ENCODE peak calls at places on chromosomes 13 and 19, in nine cellular contexts. K is astrocyte of the spinal cord; P is spleen; O is progenitor cell of endocrine pancreas; S is body of pancreas; Q is CD4-positive, alpha-beta T cell; W is cardiac fibroblast; A is HCT116; N is fibroblast of pulmonary artery. B is an unnamed sample.

GRCh38 chr13:98521461-98521860 is 55.4 kb downstream of the STK24 start:
- DNase-seq in K (no peak), Q (no peak), N (no peak), P (no peak), S (no peak), O (no peak), W (no peak), A (no peak), B (no peak)

GRCh38 chr13:23488442-23488841 is 54.9 kb upstream of the SACS start:
- DNase-seq in N (peak), Q (no peak), A (no peak), W (peak), P (no peak), S (no peak), O (no peak), K (peak), B (no peak)

GRCh38 chr13:44022196-44022595 is 142.5 kb downstream of the LACC1 start:
- DNase-seq in S (no peak), N (no peak), W (no peak), P (no peak), A (no peak), O (no peak), K (no peak), Q (no peak), B (no peak)

GRCh38 chr13:99308481-99309087 is 1.4 kb upstream of the GPR183 start:
- DNase-seq in N (peak), O (no peak), Q (no peak), K (peak), W (peak), A (no peak), P (no peak), S (no peak), B (peak)

GRCh38 chr19:23273594-23274412 is 23.6 kb upstream of the ZNF724 start:
- DNase-seq in P (peak), W (peak), O (peak), Q (peak), N (peak), A (peak), K (peak), S (peak), B (peak)

GRCh38 chr13:79194272-79194671 is 211.8 kb downstream of the RBM26 start:
- DNase-seq in A (no peak), Q (no peak), N (no peak), O (no peak), S (no peak), W (no peak), K (no peak), P (no peak), B (no peak)

GRCh38 chr13:36973621-36974268 is 25.4 kb downstream of the ALG5 start:
- DNase-seq in A (no peak), P (no peak), S (no peak), Q (no peak), W (no peak), O (no peak), N (no peak), K (no peak), B (no peak)

GRCh38 chr13:43878897-43879322 is 630 bp downstream of the CCDC122 start:
- DNase-seq in N (peak), A (no peak), W (peak), Q (peak), O (no peak), K (peak), P (peak), S (peak), B (peak)

GRCh38 chr13:108214511-108215383 is 589 bp downstream of the LIG4 start:
- DNase-seq in K (no peak), O (no peak), S (peak), A (no peak), Q (no peak), N (no peak), P (peak), W (no peak), B (no peak)

GRCh38 chr13:100542546-100543156 is 45.9 kb downstream of the GGACT start:
- DNase-seq in Q (no peak), O (no peak), A (no peak), S (no peak), K (peak), N (peak), W (peak), P (no peak), B (peak)

GRCh38 chr19:23520441-23520840 is 125.2 kb upstream of the ZNF91 start:
- DNase-seq in P (no peak), Q (no peak), A (no peak), N (no peak), W (no peak), S (no peak), K (no peak), O (no peak), B (no peak)

GRCh38 chr19:33684550-33685303 is 63.0 kb downstream of the CHST8 start:
- DNase-seq in W (peak), O (no peak), N (no peak), Q (no peak), P (peak), S (peak), A (no peak), K (no peak), B (no peak)

GRCh38 chr13:30819136-30819875 is 84.0 kb downstream of the ALOX5AP start:
- DNase-seq in W (no peak), O (no peak), S (no peak), A (no peak), P (no peak), Q (no peak), K (no peak), N (no peak), B (peak)

GRCh38 chr19:33797821-33798633 is 1.4 kb downstream of the KCTD15 start:
- DNase-seq in P (no peak), A (no peak), W (peak), S (peak), N (peak), K (peak), O (no peak), Q (no peak), B (no peak)

GRCh38 chr13:65744761-65745160 is 1485.4 kb downstream of the PCDH9 start:
- DNase-seq in S (no peak), P (no peak), O (no peak), W (peak), K (peak), A (no peak), N (peak), Q (no peak), B (peak)

GRCh38 chr19:52962394-52963228 is at the start of gene ZNF816:
- DNase-seq in A (peak), S (peak), Q (peak), P (peak), K (peak), N (peak), W (peak), O (peak), B (peak)

GRCh38 chr13:106284358-106284757 is 251.1 kb downstream of the EFNB2 start:
- DNase-seq in W (peak), O (no peak), Q (no peak), A (no peak), N (peak), S (no peak), K (no peak), P (no peak), B (no peak)

GRCh38 chr13:107020393-107020792 is 452.5 kb upstream of the ARGLU1 start:
- DNase-seq in K (no peak), S (no peak), Q (no peak), A (no peak), W (no peak), P (no peak), O (no peak), N (no peak), B (no peak)

GRCh38 chr13:33435207-33435606 is 149.7 kb upstream of the STARD13 start:
- DNase-seq in N (no peak), P (no peak), O (no peak), W (no peak), A (no peak), K (no peak), Q (no peak), S (no peak), B (no peak)

GRCh38 chr13:107866666-107867623 is 348.4 kb downstream of the LIG4 start:
- DNase-seq in N (peak), W (peak), A (no peak), S (peak), O (peak), Q (no peak), K (peak), P (no peak), B (peak)

GRCh38 chr19:49877879-49878743 is 609 bp downstream of the TBC1D17 start:
- DNase-seq in O (peak), A (peak), W (peak), S (peak), Q (peak), P (peak), K (peak), N (peak), B (peak)

GRCh38 chr13:109684836-109685602 is 101.4 kb downstream of the IRS2 start:
- DNase-seq in K (no peak), S (peak), P (no peak), W (peak), Q (no peak), A (no peak), N (peak), O (no peak), B (no peak)

GRCh38 chr13:42574011-42574410 is at the start of gene TNFSF11:
- DNase-seq in O (no peak), S (no peak), P (no peak), Q (no peak), K (no peak), N (no peak), A (no peak), W (no peak), B (no peak)

GRCh38 chr19:485583-486236 is 10.6 kb upstream of the MADCAM1 start:
- DNase-seq in A (no peak), Q (no peak), N (no peak), K (peak), S (peak), O (no peak), W (peak), P (no peak), B (peak)

GRCh38 chr13:75321084-75321483 is 160.9 kb downstream of the TBC1D4 start:
- DNase-seq in N (no peak), S (no peak), Q (no peak), A (no peak), P (no peak), O (no peak), K (no peak), W (no peak), B (no peak)

GRCh38 chr13:99722931-99723330 is 221.7 kb downstream of the TM9SF2 start:
- DNase-seq in A (no peak), W (no peak), Q (no peak), N (no peak), K (no peak), S (peak), P (no peak), O (no peak), B (no peak)

GRCh38 chr19:589693-590395 is at the start of gene HCN2:
- DNase-seq in N (no peak), S (no peak), P (no peak), Q (no peak), O (no peak), A (no peak), W (no peak), K (no peak), B (no peak)

GRCh38 chr13:78131811-78132210 is 213.2 kb upstream of the EDNRB start:
- DNase-seq in S (no peak), N (peak), W (peak), O (no peak), A (no peak), K (no peak), P (no peak), Q (no peak), B (peak)

GRCh38 chr13:28451482-28452217 is 43.3 kb downstream of the FLT1 start:
- DNase-seq in O (no peak), A (no peak), W (no peak), N (peak), Q (no peak), K (no peak), S (no peak), P (no peak), B (peak)

GRCh38 chr13:60654405-60654804 is 257.4 kb downstream of the TDRD3 start:
- DNase-seq in O (no peak), A (no peak), N (peak), P (no peak), W (peak), K (peak), Q (no peak), S (peak), B (peak)

GRCh38 chr13:54184576-54184975 is 1156.0 kb downstream of the OLFM4 start:
- DNase-seq in W (no peak), A (no peak), Q (no peak), P (no peak), K (no peak), O (no peak), N (no peak), S (no peak), B (no peak)

GRCh38 chr19:45757696-45758095 is 11.4 kb downstream of the SIX5 start:
- DNase-seq in Q (no peak), O (no peak), A (no peak), N (no peak), P (no peak), K (no peak), S (no peak), W (no peak), B (no peak)

GRCh38 chr19:45752639-45753038 is 16.4 kb downstream of the SIX5 start:
- DNase-seq in S (no peak), N (no peak), A (no peak), O (no peak), K (no peak), W (peak), P (no peak), Q (no peak), B (no peak)

GRCh38 chr19:45758921-45759320 is 10.1 kb downstream of the SIX5 start:
- DNase-seq in O (no peak), A (no peak), N (no peak), K (no peak), W (no peak), Q (no peak), S (no peak), P (no peak), B (no peak)

GRCh38 chr19:45754323-45754722 is 14.7 kb downstream of the SIX5 start:
- DNase-seq in Q (no peak), S (no peak), P (no peak), K (no peak), W (no peak), A (no peak), N (no peak), O (no peak), B (no peak)

DNA sequence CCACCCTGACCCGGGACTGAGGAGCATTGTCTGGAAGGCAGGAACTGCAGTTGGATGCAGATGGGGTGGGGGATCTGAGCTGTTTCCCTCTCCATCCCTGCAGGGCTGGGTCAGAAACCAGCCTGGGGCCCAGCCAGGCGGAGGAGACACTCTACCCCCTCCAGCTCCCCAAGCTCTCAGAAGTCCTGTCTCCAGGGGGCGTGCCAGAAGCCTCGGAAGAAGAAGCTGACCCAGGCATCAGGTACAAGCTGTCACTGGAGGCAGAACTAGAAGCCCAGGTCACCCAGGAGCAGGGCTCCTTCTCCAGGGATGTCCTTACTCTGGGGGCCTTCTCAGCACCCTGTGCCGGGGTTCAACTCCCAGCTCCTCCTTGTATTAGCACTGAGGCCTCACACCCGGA is 15.5 kb downstream of the SIX5 start:
- DNase-seq in N (no peak), K (no peak), P (no peak), O (no peak), S (peak), A (no peak), Q (no peak), W (no peak), B (no peak)
- TF ChIP-seq CTCF in N (no peak), K (no peak), P (no peak), O (no peak), S (no peak), A (no peak), Q (no peak), W (no peak), B (peak)

GRCh38 chr13:46010148-46010547 is 42.4 kb downstream of the ZC3H13 start:
- DNase-seq in P (no peak), W (peak), N (peak), S (no peak), O (no peak), K (peak), A (no peak), Q (no peak), B (peak)
- TF ChIP-seq CTCF in P (no peak), W (peak), N (peak), S (no peak), O (peak), K (peak), A (no peak), Q (no peak), B (peak)

GRCh38 chr19:47023448-47023794 is 3.8 kb downstream of the NPAS1 start:
- DNase-seq in A (no peak), K (no peak), W (no peak), O (no peak), Q (no peak), P (no peak), S (no peak), N (no peak), B (no peak)

GRCh38 chr19:47021536-47022139 is 2.0 kb downstream of the NPAS1 start:
- DNase-seq in P (peak), N (no peak), Q (no peak), K (no peak), O (no peak), A (no peak), S (no peak), W (no peak), B (no peak)

GRCh38 chr19:47024502-47024901 is 4.9 kb downstream of the NPAS1 start:
- DNase-seq in N (no peak), K (no peak), S (no peak), Q (no peak), O (no peak), P (no peak), A (no peak), W (no peak), B (no peak)

GRCh38 chr19:47022140-47022536 is 2.5 kb downstream of the NPAS1 start:
- DNase-seq in Q (no peak), A (no peak), W (no peak), O (no peak), S (no peak), P (no peak), K (no peak), N (no peak), B (no peak)

GRCh38 chr19:47022541-47023447 is 3.2 kb downstream of the NPAS1 start:
- DNase-seq in K (no peak), P (peak), S (no peak), W (no peak), N (no peak), Q (no peak), O (no peak), A (no peak), B (no peak)
- TF ChIP-seq CTCF in K (no peak), P (no peak), S (no peak), W (no peak), N (no peak), Q (no peak), O (no peak), A (no peak), B (no peak)

GRCh38 chr13:53042897-53043296 is 14.3 kb downstream of the OLFM4 start:
- DNase-seq in Q (no peak), O (no peak), S (no peak), A (no peak), K (no peak), N (no peak), W (no peak), P (no peak), B (no peak)
- TF ChIP-seq CTCF in Q (no peak), O (no peak), S (no peak), A (no peak), K (no peak), N (no peak), W (no peak), P (no peak), B (no peak)

GRCh38 chr19:13573268-13573667 is 67.0 kb upstream of the CACNA1A start:
- DNase-seq in O (no peak), A (no peak), W (no peak), Q (no peak), S (no peak), P (no peak), K (no peak), N (no peak), B (no peak)
- TF ChIP-seq CTCF in O (no peak), A (no peak), W (no peak), Q (no peak), S (no peak), P (no peak), K (no peak), N (no peak), B (no peak)

GRCh38 chr19:11020982-11021759 is 60.3 kb downstream of the SMARCA4 start:
- DNase-seq in A (no peak), Q (no peak), S (no peak), P (no peak), W (no peak), K (no peak), O (no peak), N (no peak), B (no peak)
- TF ChIP-seq CTCF in A (no peak), Q (no peak), S (no peak), P (no peak), W (no peak), K (no peak), O (no peak), N (no peak), B (no peak)

DNA sequence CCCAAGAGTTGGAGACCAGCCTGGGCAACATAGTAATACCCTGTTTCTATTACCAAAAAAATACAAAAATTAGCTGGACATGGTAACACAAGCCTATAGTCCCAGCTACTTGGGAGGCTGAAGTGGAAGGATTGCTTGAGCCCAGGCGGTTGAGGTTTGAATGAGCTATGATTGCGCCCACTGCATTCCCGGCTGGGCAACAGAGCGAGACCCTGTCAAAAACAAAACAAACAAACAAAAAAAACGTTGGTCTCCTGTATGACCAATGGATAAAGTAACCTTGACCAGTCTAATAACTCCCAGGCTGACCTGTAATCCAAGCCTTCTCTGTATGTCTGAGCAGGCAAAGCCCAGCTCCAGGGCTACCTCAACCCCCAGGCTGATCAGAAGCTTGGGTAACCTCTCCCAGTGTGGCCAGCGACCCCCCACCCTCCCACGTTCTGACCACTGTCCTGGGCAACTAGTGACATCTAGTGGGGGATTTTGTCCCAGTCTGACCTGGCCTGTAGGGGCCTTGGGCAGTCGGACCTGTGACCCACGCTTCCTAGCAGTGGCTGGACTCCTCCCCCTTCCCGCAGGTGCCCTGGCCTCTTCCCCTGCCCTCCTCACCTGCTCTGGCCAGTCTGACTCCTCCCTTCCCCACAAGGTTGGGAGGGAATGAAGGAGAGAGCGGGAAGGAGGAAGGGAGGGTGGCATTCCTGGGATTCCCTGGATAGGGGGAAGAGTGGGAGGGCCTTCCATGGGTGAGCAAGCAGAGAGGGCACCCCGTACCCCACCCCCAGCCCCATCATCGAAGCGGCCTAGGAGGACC is 1.0 kb upstream of the BCAM start:
- DNase-seq in K (peak), A (peak), N (peak), S (peak), O (peak), P (no peak), Q (no peak), W (peak), B (peak)
- TF ChIP-seq CTCF in K (peak), A (peak), N (peak), S (peak), O (peak), P (peak), Q (no peak), W (peak), B (peak)

DNA sequence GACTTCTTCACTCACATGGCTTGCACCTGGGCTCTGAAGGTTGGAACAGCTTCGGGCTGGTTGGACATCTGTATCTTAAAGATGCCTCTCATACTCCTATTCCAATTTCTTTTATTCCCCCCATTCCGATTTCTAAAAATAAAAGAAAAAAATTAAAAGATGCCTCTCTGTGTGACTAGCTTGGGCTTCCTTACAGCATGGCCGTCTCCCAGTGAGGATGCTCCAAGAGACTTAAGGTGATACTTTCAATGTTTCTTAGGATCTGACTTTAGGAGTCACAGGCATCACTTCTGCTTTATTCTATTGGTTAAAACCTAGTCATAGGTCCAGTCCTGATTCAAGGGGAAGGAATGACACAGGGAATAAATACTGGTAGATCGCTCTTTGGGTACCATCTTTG is 9.9 kb upstream of the SULT2A1 start:
- DNase-seq in S (no peak), A (no peak), W (no peak), P (no peak), K (no peak), Q (no peak), O (no peak), N (no peak), B (no peak)
- TF ChIP-seq CTCF in S (no peak), A (no peak), W (no peak), P (no peak), K (no peak), Q (no peak), O (no peak), N (no peak), B (no peak)